ENCODE peak calls at places on chromosome 7, in ten cellular contexts. U is mesenchymal stem cell, N is SK-N-SH, Q is MM.1S, F is neuronal stem cell, P is IMR-90, X is K562, E is DND-41, C is HCT116, B is endothelial cell of umbilical vein. H is an unnamed sample. For H3K27me3, the result is how much of the 10 kb centered on the place peaks cover.

GRCh38 chr7:142445019-142445686 is 187.3 kb upstream of the PRSS58 start:
- DNase-seq in U (no peak), N (no peak), Q (peak), F (peak), P (no peak), X (peak), E (peak), C (peak), B (no peak), H (no peak)

GRCh38 chr7:44073664-44074348 is 8.4 kb upstream of the PGAM2 start:
- DNase-seq in U (no peak), N (no peak), Q (no peak), F (no peak), P (peak), X (no peak), E (no peak), C (no peak), B (peak), H (peak)

GRCh38 chr7:116509982-116510579 is 10.5 kb downstream of the CAV2 start:
- DNase-seq in U (no peak), N (no peak), Q (no peak), F (no peak), P (peak), X (no peak), E (no peak), C (no peak), B (peak), H (no peak)

GRCh38 chr7:115816318-115816974 is 214.1 kb downstream of the TFEC start:
- DNase-seq in U (no peak), N (no peak), Q (no peak), F (no peak), P (no peak), X (no peak), E (no peak), C (no peak), B (no peak), H (no peak)

GRCh38 chr7:106122713-106123112 is 10.6 kb upstream of the SYPL1 start:
- DNase-seq in U (no peak), N (no peak), Q (no peak), F (no peak), P (no peak), X (no peak), E (no peak), C (no peak), B (no peak), H (no peak)

GRCh38 chr7:106561657-106562411 is 99.1 kb downstream of the CCDC71L start:
- DNase-seq in U (no peak), N (no peak), Q (no peak), F (no peak), P (no peak), X (no peak), E (no peak), C (no peak), B (no peak), H (no peak)

GRCh38 chr7:130063036-130063435 is 7.3 kb upstream of the KLHDC10 start:
- DNase-seq in U (peak), N (peak), Q (peak), F (peak), P (peak), X (peak), E (peak), C (no peak), B (peak), H (peak)

GRCh38 chr7:131042269-131043160 is 285.2 kb upstream of the MKLN1 start:
- DNase-seq in U (no peak), N (no peak), Q (no peak), F (no peak), P (no peak), X (no peak), E (no peak), C (no peak), B (no peak), H (no peak)

GRCh38 chr7:42244828-42245227 is 7.8 kb upstream of the GLI3 start:
- DNase-seq in U (peak), N (no peak), Q (no peak), F (no peak), P (peak), X (no peak), E (no peak), C (no peak), B (peak), H (no peak)

GRCh38 chr7:150806863-150807262 is 6.3 kb downstream of the TMEM176A start:
- DNase-seq in U (no peak), N (no peak), Q (no peak), F (no peak), P (no peak), X (no peak), E (no peak), C (no peak), B (no peak), H (peak)

GRCh38 chr7:117623606-117624005 is 143.8 kb downstream of the CFTR start:
- DNase-seq in U (no peak), N (no peak), Q (no peak), F (no peak), P (no peak), X (no peak), E (no peak), C (no peak), B (no peak), H (no peak)

GRCh38 chr7:87934699-87935372 is 785 bp downstream of the ADAM22 start:
- DNase-seq in U (peak), N (peak), Q (no peak), F (peak), P (no peak), X (no peak), E (peak), C (no peak), B (peak), H (peak)

GRCh38 chr7:68440870-68441269 is 1157.4 kb upstream of the AUTS2 start:
- DNase-seq in U (no peak), N (peak), Q (no peak), F (no peak), P (no peak), X (no peak), E (no peak), C (no peak), B (no peak), H (no peak)

GRCh38 chr7:2612445-2613112 is 19.2 kb upstream of the TTYH3 start:
- DNase-seq in U (no peak), N (no peak), Q (no peak), F (no peak), P (no peak), X (peak), E (no peak), C (peak), B (no peak), H (peak)

GRCh38 chr7:74032191-74032490 is 4.2 kb downstream of the ELN start:
- DNase-seq in U (peak), N (no peak), Q (no peak), F (no peak), P (peak), X (no peak), E (no peak), C (no peak), B (peak), H (no peak)

DNA sequence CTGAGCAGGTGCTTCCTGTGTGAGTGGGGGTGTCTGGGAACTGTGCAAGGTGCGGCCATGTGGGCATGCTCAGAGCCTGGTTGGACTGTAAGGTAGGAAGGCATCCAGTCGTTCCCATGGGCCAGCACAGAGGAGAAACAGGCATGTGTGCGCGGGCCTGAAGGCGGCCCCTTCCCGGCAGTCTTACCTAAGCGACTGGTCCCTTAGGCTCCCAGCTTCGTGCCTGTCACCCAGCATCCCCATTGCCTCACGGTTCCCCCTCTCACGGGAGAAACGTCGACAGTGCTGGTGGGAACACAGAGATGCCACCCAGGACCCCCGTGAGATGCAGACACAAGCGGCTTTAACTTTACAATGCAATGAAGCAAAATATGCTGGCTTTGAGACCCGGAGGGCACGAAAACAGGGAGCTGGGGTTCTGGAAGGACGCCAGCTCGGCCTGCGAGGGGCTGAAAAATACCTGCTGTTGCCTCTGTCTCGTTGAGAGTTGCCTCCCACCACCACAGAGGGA is 128.2 kb downstream of the DNAJB6 start:
- DNase-seq in U (no peak), N (no peak), Q (no peak), F (no peak), P (no peak), X (no peak), E (no peak), C (no peak), B (no peak), H (no peak)
- H3K27me3 ChIP-seq in U (under half), N (under half), Q (half or more), F (under half), P (under half), X (half or more), E (under half), C (under half), B (under half), H (under half)

GRCh38 chr7:64640504-64640903 is 25.4 kb upstream of the ZNF107 start:
- DNase-seq in U (no peak), N (no peak), Q (no peak), F (no peak), P (no peak), X (no peak), E (no peak), C (no peak), B (no peak), H (no peak)
- H3K9ac ChIP-seq in U (no peak), N (no peak), Q (no peak), F (no peak), P (no peak), X (no peak), E (no peak), C (no peak), B (no peak), H (no peak)

GRCh38 chr7:101115215-101115614 is 11.7 kb upstream of the SERPINE1 start:
- DNase-seq in U (no peak), N (no peak), Q (no peak), F (no peak), P (no peak), X (no peak), E (no peak), C (no peak), B (no peak), H (no peak)

GRCh38 chr7:101114492-101114891 is 12.4 kb upstream of the SERPINE1 start:
- DNase-seq in U (no peak), N (no peak), Q (no peak), F (no peak), P (no peak), X (no peak), E (no peak), C (no peak), B (no peak), H (no peak)

GRCh38 chr7:101111261-101111660 is 15.6 kb upstream of the SERPINE1 start:
- DNase-seq in U (no peak), N (no peak), Q (no peak), F (no peak), P (no peak), X (no peak), E (no peak), C (no peak), B (no peak), H (no peak)

GRCh38 chr7:101112233-101112632 is 14.7 kb upstream of the SERPINE1 start:
- DNase-seq in U (peak), N (no peak), Q (no peak), F (no peak), P (no peak), X (no peak), E (no peak), C (no peak), B (peak), H (no peak)

GRCh38 chr7:101113860-101114259 is 13.0 kb upstream of the SERPINE1 start:
- DNase-seq in U (no peak), N (no peak), Q (no peak), F (no peak), P (no peak), X (no peak), E (no peak), C (no peak), B (no peak), H (no peak)
- H3K27ac ChIP-seq in U (peak), N (peak), Q (no peak), F (no peak), P (peak), X (no peak), E (no peak), C (no peak), B (peak), H (no peak)

DNA sequence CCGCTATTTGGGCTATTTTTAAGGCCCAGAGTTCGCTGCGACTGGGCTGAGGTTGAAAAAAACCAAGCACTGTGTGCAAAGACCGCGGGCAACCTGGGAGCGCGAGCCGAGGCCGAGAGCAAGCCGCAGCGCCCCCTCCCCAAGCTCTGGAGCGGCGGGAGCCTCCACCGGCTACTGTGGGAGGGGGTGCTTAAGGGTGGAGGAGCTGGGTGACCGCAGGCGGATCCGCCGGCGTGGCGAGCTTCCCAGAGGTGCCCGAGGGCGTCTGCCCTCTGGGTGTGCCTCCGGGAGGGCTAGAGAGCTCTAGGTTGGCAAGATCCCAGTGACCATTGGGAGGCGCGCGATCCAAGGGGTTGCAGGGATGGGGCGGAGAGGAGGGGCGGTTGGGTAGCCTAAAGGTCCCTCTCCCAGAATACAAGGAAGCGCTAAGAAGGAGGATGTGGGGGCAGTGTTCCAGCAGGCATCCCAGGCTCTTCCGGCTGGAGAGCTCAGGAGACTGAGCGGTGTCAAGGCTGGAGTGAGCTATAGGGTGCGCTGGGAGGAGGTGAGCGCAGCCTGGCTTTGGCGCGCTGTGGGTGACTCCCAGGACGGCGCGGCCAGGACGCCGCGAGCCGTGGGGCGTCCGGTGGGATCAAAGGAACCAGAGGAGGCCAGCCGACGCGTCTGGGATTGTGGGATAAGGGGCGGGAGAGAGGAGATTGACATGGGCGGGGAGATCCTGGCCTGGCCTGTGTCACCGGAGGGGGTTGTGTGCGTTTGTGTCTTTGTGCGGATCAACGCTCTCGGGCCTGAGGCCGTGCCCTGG is 8.0 kb downstream of the DLX5 start:
- DNase-seq in U (no peak), N (peak), Q (no peak), F (peak), P (no peak), X (no peak), E (no peak), C (no peak), B (no peak), H (no peak)
- H3K27me3 ChIP-seq in U (half or more), N (under half), Q (under half), F (half or more), P (half or more), X (half or more), E (under half), C (half or more), B (half or more), H (half or more)